ENCODE peak calls at places on chromosomes 4 and X, in seven cellular contexts. One of them, this sample, is unnamed.

GRCh38 chr4:171288816-171289432 is 524.3 kb upstream of the GALNTL6 start:
- DNase-seq in neuronal stem cell: no peak
- DNase-seq in H9: no peak
- DNase-seq in mesenchymal stem cell: no peak
- DNase-seq in IMR-90: no peak
- DNase-seq in H1: no peak
- DNase-seq in trophoblast cell: no peak
- DNase-seq in this sample: no peak

GRCh38 chr4:27176400-27176799 is 315.8 kb downstream of the STIM2 start:
- DNase-seq in mesenchymal stem cell: peak
- DNase-seq in IMR-90: peak
- DNase-seq in H1: peak
- DNase-seq in trophoblast cell: peak
- DNase-seq in H9: peak
- DNase-seq in neuronal stem cell: peak
- DNase-seq in this sample: peak

GRCh38 chrX:46913710-46914109 is 1.5 kb downstream of the JADE3 start:
- DNase-seq in mesenchymal stem cell: peak
- DNase-seq in neuronal stem cell: peak
- DNase-seq in trophoblast cell: peak
- DNase-seq in IMR-90: peak
- DNase-seq in H9: no peak
- DNase-seq in H1: no peak
- DNase-seq in this sample: peak

GRCh38 chr4:76108467-76109181 is 34.1 kb downstream of the ART3 start:
- DNase-seq in H1: no peak
- DNase-seq in mesenchymal stem cell: peak
- DNase-seq in trophoblast cell: no peak
- DNase-seq in IMR-90: no peak
- DNase-seq in H9: no peak
- DNase-seq in neuronal stem cell: no peak
- DNase-seq in this sample: peak

GRCh38 chrX:123797543-123798447 is 62.1 kb upstream of the XIAP start:
- DNase-seq in mesenchymal stem cell: no peak
- DNase-seq in H1: no peak
- DNase-seq in trophoblast cell: peak
- DNase-seq in neuronal stem cell: no peak
- DNase-seq in H9: no peak
- DNase-seq in IMR-90: no peak
- DNase-seq in this sample: no peak

GRCh38 chrX:129781134-129782014 is 1.6 kb downstream of the SASH3 start:
- DNase-seq in H9: no peak
- DNase-seq in IMR-90: no peak
- DNase-seq in H1: no peak
- DNase-seq in trophoblast cell: no peak
- DNase-seq in mesenchymal stem cell: no peak
- DNase-seq in neuronal stem cell: no peak
- DNase-seq in this sample: peak

GRCh38 chr4:171484681-171485080 is 328.5 kb upstream of the GALNTL6 start:
- DNase-seq in H1: no peak
- DNase-seq in trophoblast cell: peak
- DNase-seq in neuronal stem cell: no peak
- DNase-seq in H9: no peak
- DNase-seq in IMR-90: no peak
- DNase-seq in mesenchymal stem cell: no peak
- DNase-seq in this sample: no peak

GRCh38 chrX:47191331-47191730 is 2.3 kb upstream of the UBA1 start:
- DNase-seq in H1: peak
- DNase-seq in mesenchymal stem cell: peak
- DNase-seq in H9: no peak
- DNase-seq in IMR-90: no peak
- DNase-seq in neuronal stem cell: no peak
- DNase-seq in trophoblast cell: peak
- DNase-seq in this sample: peak

GRCh38 chrX:56800307-56800706 is 71.3 kb downstream of the NBDY start:
- DNase-seq in IMR-90: no peak
- DNase-seq in mesenchymal stem cell: no peak
- DNase-seq in trophoblast cell: no peak
- DNase-seq in H9: peak
- DNase-seq in H1: peak
- DNase-seq in neuronal stem cell: no peak
- DNase-seq in this sample: no peak

GRCh38 chr4:184961693-184962092 is 56.6 kb upstream of the HELT start:
- DNase-seq in IMR-90: no peak
- DNase-seq in neuronal stem cell: no peak
- DNase-seq in H1: no peak
- DNase-seq in H9: peak
- DNase-seq in mesenchymal stem cell: no peak
- DNase-seq in trophoblast cell: no peak
- DNase-seq in this sample: no peak

GRCh38 chrX:39582091-39582490 is 515.7 kb downstream of the BCOR start:
- DNase-seq in H1: no peak
- DNase-seq in mesenchymal stem cell: no peak
- DNase-seq in neuronal stem cell: no peak
- DNase-seq in IMR-90: no peak
- DNase-seq in trophoblast cell: peak
- DNase-seq in H9: no peak
- DNase-seq in this sample: no peak

GRCh38 chr4:130545171-130545570 is 1449.2 kb downstream of the C4orf33 start:
- DNase-seq in H1: no peak
- DNase-seq in IMR-90: no peak
- DNase-seq in trophoblast cell: peak
- DNase-seq in neuronal stem cell: no peak
- DNase-seq in H9: no peak
- DNase-seq in mesenchymal stem cell: no peak
- DNase-seq in this sample: peak
- H2BK120ac ChIP-seq in H1: no peak
- H2BK120ac ChIP-seq in IMR-90: no peak
- H2BK120ac ChIP-seq in trophoblast cell: no peak
- H2BK120ac ChIP-seq in neuronal stem cell: no peak
- H2BK120ac ChIP-seq in H9: no peak
- H2BK120ac ChIP-seq in mesenchymal stem cell: no peak
- H2BK120ac ChIP-seq in this sample: no peak

DNA sequence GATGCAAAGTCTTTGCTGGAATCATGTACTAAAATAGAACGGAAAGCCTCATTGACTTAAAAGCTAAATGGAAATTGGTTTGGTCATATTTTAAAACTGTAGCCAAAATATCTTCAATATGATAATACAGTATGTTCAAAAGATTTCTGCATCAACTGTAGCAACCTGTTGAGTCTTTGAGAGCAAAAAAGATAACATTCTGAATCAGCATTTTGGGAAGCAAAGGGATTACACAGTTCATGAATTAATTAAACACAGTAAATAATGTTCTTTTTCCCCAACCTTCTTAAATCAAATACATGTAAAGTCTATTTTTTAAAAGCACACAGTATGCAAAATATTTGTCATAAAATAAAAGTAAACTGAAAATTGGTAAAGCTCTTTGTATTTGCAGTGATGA is 50.5 kb downstream of the DCHS2 start:
- DNase-seq in H9: no peak
- DNase-seq in IMR-90: no peak
- DNase-seq in trophoblast cell: no peak
- DNase-seq in neuronal stem cell: no peak
- DNase-seq in H1: no peak
- DNase-seq in mesenchymal stem cell: no peak
- DNase-seq in this sample: no peak
- H2BK120ac ChIP-seq in H9: no peak
- H2BK120ac ChIP-seq in IMR-90: no peak
- H2BK120ac ChIP-seq in trophoblast cell: no peak
- H2BK120ac ChIP-seq in neuronal stem cell: no peak
- H2BK120ac ChIP-seq in H1: no peak
- H2BK120ac ChIP-seq in mesenchymal stem cell: no peak
- H2BK120ac ChIP-seq in this sample: no peak

GRCh38 chr4:94488667-94489066 is 36.9 kb downstream of the PDLIM5 start:
- DNase-seq in neuronal stem cell: no peak
- DNase-seq in trophoblast cell: peak
- DNase-seq in IMR-90: peak
- DNase-seq in H9: no peak
- DNase-seq in mesenchymal stem cell: peak
- DNase-seq in H1: no peak
- DNase-seq in this sample: no peak

GRCh38 chr4:94484818-94485217 is 33.1 kb downstream of the PDLIM5 start:
- DNase-seq in neuronal stem cell: no peak
- DNase-seq in IMR-90: no peak
- DNase-seq in H9: no peak
- DNase-seq in H1: no peak
- DNase-seq in mesenchymal stem cell: no peak
- DNase-seq in trophoblast cell: no peak
- DNase-seq in this sample: no peak

GRCh38 chr4:94489075-94489474 is 37.3 kb downstream of the PDLIM5 start:
- DNase-seq in mesenchymal stem cell: peak
- DNase-seq in neuronal stem cell: no peak
- DNase-seq in trophoblast cell: peak
- DNase-seq in IMR-90: no peak
- DNase-seq in H1: no peak
- DNase-seq in H9: no peak
- DNase-seq in this sample: no peak

GRCh38 chr4:94483895-94484294 is 32.2 kb downstream of the PDLIM5 start:
- DNase-seq in H1: no peak
- DNase-seq in H9: no peak
- DNase-seq in neuronal stem cell: no peak
- DNase-seq in mesenchymal stem cell: no peak
- DNase-seq in IMR-90: no peak
- DNase-seq in trophoblast cell: no peak
- DNase-seq in this sample: no peak

DNA sequence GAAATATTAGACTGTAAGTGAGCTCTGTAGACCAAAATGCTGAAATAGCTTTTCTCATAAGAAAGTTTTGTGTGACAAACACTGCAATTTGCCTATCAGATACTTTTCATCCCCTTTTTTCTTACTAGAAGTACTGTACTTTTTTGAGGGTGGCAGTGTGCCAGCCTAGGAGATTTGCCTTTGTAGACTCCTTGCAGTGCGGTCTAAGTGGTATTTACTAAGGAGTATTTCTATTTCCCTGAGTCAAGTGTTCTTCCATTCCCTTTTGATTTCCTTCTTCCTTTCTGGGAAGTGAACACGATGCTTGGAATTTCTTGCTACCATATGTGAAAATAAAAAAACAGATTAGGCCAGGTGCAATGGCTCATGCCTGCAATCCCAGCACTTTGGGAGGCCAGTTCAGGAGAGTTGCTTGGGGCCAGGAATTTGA is 34.6 kb downstream of the PDLIM5 start:
- DNase-seq in H9: no peak
- DNase-seq in mesenchymal stem cell: peak
- DNase-seq in IMR-90: peak
- DNase-seq in H1: no peak
- DNase-seq in trophoblast cell: peak
- DNase-seq in neuronal stem cell: no peak
- DNase-seq in this sample: no peak
- H2BK120ac ChIP-seq in H9: no peak
- H2BK120ac ChIP-seq in mesenchymal stem cell: no peak
- H2BK120ac ChIP-seq in IMR-90: no peak
- H2BK120ac ChIP-seq in H1: no peak
- H2BK120ac ChIP-seq in trophoblast cell: no peak
- H2BK120ac ChIP-seq in neuronal stem cell: no peak
- H2BK120ac ChIP-seq in this sample: no peak

DNA sequence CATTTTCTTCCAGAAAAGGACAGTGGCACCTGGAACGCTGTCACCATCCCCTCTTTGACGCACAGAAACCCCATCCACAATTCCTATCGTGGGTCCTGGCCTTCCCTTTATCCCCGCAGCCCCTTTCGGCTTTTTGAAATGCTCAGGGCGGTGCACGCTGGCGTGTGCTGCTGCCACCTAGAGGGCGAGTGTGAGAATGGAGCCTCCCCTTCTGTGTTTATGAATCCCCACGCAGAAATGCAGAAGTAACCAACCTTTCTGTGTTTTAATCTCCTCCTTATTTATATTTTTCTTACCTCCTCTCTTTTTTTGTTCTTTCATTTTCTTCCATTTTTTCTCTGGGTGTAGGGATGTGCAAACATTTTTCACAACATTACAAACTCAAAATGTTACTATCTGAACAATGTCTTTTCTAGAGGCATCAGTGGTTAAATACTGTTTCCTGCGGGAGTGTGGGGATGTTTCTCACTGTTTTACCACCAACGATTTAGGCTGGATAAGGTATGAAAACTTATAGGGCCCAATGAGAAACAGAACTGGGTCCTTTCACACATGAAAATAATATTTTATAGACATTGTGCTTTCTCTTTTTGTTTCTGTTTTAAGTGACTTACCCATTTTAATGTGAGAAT is 50.0 kb downstream of the TMA16 start:
- DNase-seq in trophoblast cell: peak
- DNase-seq in neuronal stem cell: peak
- DNase-seq in IMR-90: peak
- DNase-seq in H9: peak
- DNase-seq in mesenchymal stem cell: peak
- DNase-seq in H1: peak
- DNase-seq in this sample: peak
- H2BK120ac ChIP-seq in trophoblast cell: no peak
- H2BK120ac ChIP-seq in neuronal stem cell: no peak
- H2BK120ac ChIP-seq in IMR-90: peak
- H2BK120ac ChIP-seq in H9: no peak
- H2BK120ac ChIP-seq in mesenchymal stem cell: no peak
- H2BK120ac ChIP-seq in H1: no peak
- H2BK120ac ChIP-seq in this sample: no peak

This sample was measured in mesendoderm.